ENCODE peak calls at places on chromosomes 4 and X, in six cellular contexts. X, S, D, M, K and C are unnamed samples.

GRCh38 chr4:33924239-33924638 is 2320.1 kb downstream of the ARAP2 start:
- DNase-seq in D (no peak), X (peak; percentile 74), K (no peak), S (no peak), M (no peak), C (peak; percentile 70)

GRCh38 chrX:84170931-84171330 is 17.1 kb downstream of the RPS6KA6 start:
- DNase-seq in D (no peak), X (no peak), K (no peak), S (no peak), M (no peak), C (no peak)

GRCh38 chr4:108188770-108189169 is 20.0 kb upstream of the LEF1 start:
- DNase-seq in X (no peak), M (no peak), K (no peak), S (no peak), D (no peak), C (no peak)

GRCh38 chrX:70219938-70220764 is 14.3 kb upstream of the AWAT1 start:
- DNase-seq in D (no peak), S (no peak), K (no peak), X (peak; percentile 1), M (peak; percentile 64), C (peak; percentile 38)

GRCh38 chr4:174318829-174319764 is 35.4 kb downstream of the CEP44 start:
- DNase-seq in M (no peak), S (no peak), K (peak; percentile 8), X (peak; percentile 66), D (no peak), C (peak; percentile 35)

GRCh38 chr4:165783626-165784025 is 89.4 kb upstream of the TLL1 start:
- DNase-seq in S (no peak), D (no peak), K (no peak), M (no peak), X (no peak), C (no peak)

GRCh38 chr4:124907881-124908280 is 195.3 kb upstream of the ANKRD50 start:
- DNase-seq in S (no peak), D (no peak), K (no peak), M (no peak), X (no peak), C (peak; percentile 84)

GRCh38 chrX:99413317-99413716 is 996.8 kb downstream of the PCDH19 start:
- DNase-seq in M (no peak), D (no peak), X (no peak), K (no peak), S (no peak), C (no peak)

GRCh38 chr4:65943076-65943475 is 272.8 kb upstream of the EPHA5 start:
- DNase-seq in K (peak; percentile 16), D (no peak), S (no peak), X (peak; percentile 86), M (peak; percentile 2), C (peak; percentile 14)

GRCh38 chrX:70016513-70016912 is 33.2 kb downstream of the AWAT2 start:
- DNase-seq in D (no peak), M (no peak), S (no peak), K (no peak), X (no peak), C (no peak)

GRCh38 chr4:70734168-70734954 is 12.6 kb downstream of the RUFY3 start:
- DNase-seq in X (peak; percentile 68), S (no peak), K (no peak), D (peak; percentile 66), M (no peak), C (peak; percentile 58)

GRCh38 chr4:70739496-70740337 is 18.0 kb downstream of the RUFY3 start:
- DNase-seq in X (peak; percentile 35), D (no peak), S (no peak), M (no peak), K (no peak), C (no peak)

GRCh38 chr4:70734971-70735370 is 13.2 kb downstream of the RUFY3 start:
- DNase-seq in M (no peak), K (no peak), X (no peak), D (no peak), S (no peak), C (no peak)

GRCh38 chr4:70737006-70737405 is 15.2 kb downstream of the RUFY3 start:
- DNase-seq in K (no peak), D (no peak), M (no peak), X (peak; percentile 56), S (no peak), C (no peak)

DNA sequence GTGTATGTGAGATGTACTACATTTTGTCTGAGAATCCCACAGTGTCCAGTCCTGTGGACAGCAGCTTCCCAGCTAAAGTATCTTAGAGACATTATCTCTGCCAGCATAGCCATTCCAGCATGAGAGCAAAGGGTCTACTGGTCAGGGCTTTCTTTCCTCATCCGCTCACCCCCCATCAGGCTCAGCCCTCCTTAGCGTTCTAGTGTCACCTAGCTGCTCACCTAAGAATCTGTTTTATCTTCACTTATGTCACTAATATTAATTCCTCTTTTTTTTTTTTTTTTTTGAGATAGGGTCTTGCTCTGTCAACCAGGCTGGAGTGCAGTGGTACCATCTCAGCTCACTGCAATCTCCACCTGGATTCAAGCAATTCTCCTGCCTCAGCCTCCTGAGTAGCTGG is 15.6 kb downstream of the RUFY3 start:
- DNase-seq in K (no peak), S (no peak), X (no peak), D (no peak), M (no peak), C (no peak)
- TF ChIP-seq CTCF in K (no peak), S (no peak), X (no peak), D (no peak), M (no peak), C (no peak)

GRCh38 chrX:112043997-112044396 is 38.6 kb downstream of the TRPC5 start:
- DNase-seq in K (peak; percentile 3), X (peak; percentile 3), M (no peak), D (no peak), S (no peak), C (no peak)
- TF ChIP-seq CTCF in K (peak; percentile 57), X (no peak), M (peak; percentile 37), D (no peak), S (no peak), C (no peak)

DNA sequence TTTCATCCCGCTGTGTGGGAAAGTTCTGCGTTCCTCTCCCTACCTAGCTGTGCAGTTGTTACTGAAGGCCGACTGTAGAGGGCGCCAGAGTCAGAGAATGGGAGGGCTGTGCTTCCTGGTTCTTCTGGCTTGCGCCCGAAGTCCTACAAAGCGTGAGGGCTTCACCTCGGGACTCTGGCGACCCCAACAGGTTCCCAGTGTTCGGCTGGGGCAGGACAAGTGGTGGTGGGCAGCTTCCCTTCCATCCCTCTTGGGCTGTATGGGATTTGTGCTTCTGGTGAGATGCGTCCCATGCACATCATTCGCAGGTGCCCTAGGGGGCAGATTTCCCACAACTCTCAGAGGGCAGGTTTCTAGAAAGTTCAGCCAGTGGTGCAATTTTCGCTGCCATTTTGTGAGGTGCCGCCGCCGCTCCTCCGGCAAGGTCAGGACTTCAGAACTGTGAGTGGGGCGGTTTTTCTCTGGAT is 27.3 kb downstream of the CT45A3 start:
- DNase-seq in D (no peak), M (peak; percentile 28), K (peak; percentile 44), X (peak; percentile 8), S (no peak), C (no peak)
- TF ChIP-seq CTCF in D (peak; percentile 36), M (peak; percentile 49), K (peak; percentile 63), X (peak; percentile 49), S (no peak), C (peak; percentile 70)

GRCh38 chr4:62161446-62161845 is 961.3 kb downstream of the ADGRL3 start:
- DNase-seq in K (no peak), D (no peak), M (no peak), S (no peak), X (no peak), C (no peak)

GRCh38 chr4:62159306-62159705 is 959.2 kb downstream of the ADGRL3 start:
- DNase-seq in X (no peak), D (no peak), S (no peak), M (no peak), K (no peak), C (no peak)

GRCh38 chr4:62159876-62160275 is 959.8 kb downstream of the ADGRL3 start:
- DNase-seq in K (no peak), D (no peak), X (no peak), S (no peak), M (no peak), C (no peak)

DNA sequence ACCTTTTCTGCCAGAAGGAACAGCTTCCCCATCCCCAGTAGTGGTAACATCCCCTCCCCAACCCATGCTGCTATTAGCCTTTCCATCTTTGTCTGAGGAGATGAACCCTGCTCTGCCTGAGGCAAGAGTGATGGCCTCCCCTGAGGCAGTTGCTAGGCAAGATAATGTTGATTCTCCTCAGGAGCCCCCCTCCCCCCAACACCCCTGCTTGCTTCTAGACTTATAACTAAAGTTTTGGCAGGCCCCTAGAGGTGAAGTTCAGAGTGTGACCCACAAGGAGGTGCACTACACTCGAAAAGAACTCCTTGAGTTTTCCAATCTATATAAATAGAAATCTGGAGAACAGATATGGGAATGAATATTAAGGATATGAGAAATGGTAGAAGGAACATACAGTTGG is 962.5 kb downstream of the ADGRL3 start:
- DNase-seq in X (no peak), S (no peak), K (no peak), D (no peak), M (no peak), C (no peak)
- TF ChIP-seq CTCF in X (no peak), S (no peak), K (no peak), D (no peak), M (no peak), C (no peak)